ENCODE peak calls at places on chromosome X, in six cellular contexts. H is effector memory CD8-positive, alpha-beta T cell; P is stimulated activated CD4-positive, alpha-beta T cell treated with anti-CD3 and anti-CD28 coated beads, Interleukin-12 subunit alpha, Interleukin-12 subunit beta, amount 100 ng/mL, for 4 hours; V is GM13976; C is lower leg skin; R is cardiac muscle cell. U is an unnamed sample.

GRCh38 chrX:103356023-103356798 is at the start of gene TCEAL9:
- DNase-seq in H (no peak), P (no peak), V (no peak), C (no peak), R (peak; percentile 88), U (no peak)

GRCh38 chrX:152912121-152912520 is 14.3 kb downstream of the ZNF185 start:
- DNase-seq in H (no peak), P (no peak), V (no peak), C (no peak), R (peak; percentile 34), U (no peak)

GRCh38 chrX:9431281-9431680 is 33.6 kb upstream of the TBL1X start:
- DNase-seq in H (no peak), P (no peak), V (no peak), C (no peak), R (no peak), U (no peak)

GRCh38 chrX:131828482-131828881 is 194.6 kb upstream of the STK26 start:
- DNase-seq in H (no peak), P (no peak), V (no peak), C (no peak), R (peak; percentile 7), U (no peak)

GRCh38 chrX:126900937-126901336 is 81.4 kb downstream of the PRR32 start:
- DNase-seq in H (no peak), P (no peak), V (no peak), C (no peak), R (no peak), U (no peak)

GRCh38 chrX:8731579-8732395 is at the start of gene ANOS1:
- DNase-seq in H (no peak), P (no peak), V (no peak), C (no peak), R (peak; percentile 92), U (no peak)

GRCh38 chrX:47174846-47175587 is 18.6 kb upstream of the UBA1 start:
- DNase-seq in H (no peak), P (no peak), V (no peak), C (peak; percentile 61), R (no peak), U (no peak)

GRCh38 chrX:19709812-19710518 is 177.4 kb downstream of the SH3KBP1 start:
- DNase-seq in H (no peak), P (no peak), V (no peak), C (no peak), R (no peak), U (no peak)

GRCh38 chrX:30521440-30522182 is 56.0 kb downstream of the TASL start:
- DNase-seq in H (no peak), P (no peak), V (no peak), C (no peak), R (peak; percentile 13), U (no peak)

GRCh38 chrX:139112432-139112831 is 400.9 kb upstream of the FGF13 start:
- DNase-seq in H (no peak), P (no peak), V (no peak), C (no peak), R (no peak), U (no peak)

GRCh38 chrX:15816453-15816838 is 26.2 kb downstream of the ZRSR2 start:
- DNase-seq in H (no peak), P (no peak), V (no peak), C (no peak), R (no peak), U (no peak)

GRCh38 chrX:15310117-15310516 is 5.3 kb downstream of the ASB11 start:
- DNase-seq in H (no peak), P (no peak), V (no peak), C (no peak), R (peak; percentile 50), U (no peak)

GRCh38 chrX:43963726-43964125 is 9.5 kb downstream of the NDP start:
- DNase-seq in H (no peak), P (no peak), V (no peak), C (no peak), R (no peak), U (no peak)

GRCh38 chrX:153650959-153651358 is 4.0 kb downstream of the DUSP9 start:
- DNase-seq in H (no peak), P (no peak), V (no peak), C (no peak), R (no peak), U (no peak)

GRCh38 chrX:42615161-42615563 is 162.8 kb downstream of the PPP1R2C start:
- DNase-seq in H (no peak), P (no peak), V (no peak), C (no peak), R (no peak), U (peak; percentile 0)

GRCh38 chrX:118802857-118803256 is 20.8 kb upstream of the ZCCHC12 start:
- DNase-seq in H (no peak), P (no peak), V (no peak), C (no peak), R (no peak), U (no peak)

GRCh38 chrX:13028871-13029336 is 15.5 kb downstream of the FAM9C start:
- DNase-seq in H (no peak), P (no peak), V (no peak), C (no peak), R (no peak), U (no peak)

GRCh38 chrX:108537005-108537404 is 97.4 kb downstream of the COL4A5 start:
- DNase-seq in H (no peak), P (no peak), V (peak; percentile 15), C (no peak), R (peak; percentile 61), U (no peak)

GRCh38 chrX:72100824-72101351 is 30.8 kb downstream of the RTL5 start:
- DNase-seq in H (peak; percentile 72), P (peak; percentile 30), V (peak; percentile 60), C (peak; percentile 84), R (no peak), U (peak; percentile 59)

GRCh38 chrX:155048997-155049619 is 21.8 kb downstream of the CMC4 start:
- DNase-seq in H (peak; percentile 28), P (peak; percentile 8), V (no peak), C (no peak), R (peak; percentile 67), U (peak; percentile 5)

GRCh38 chrX:7088968-7089615 is 58.4 kb upstream of the STS start:
- DNase-seq in H (no peak), P (peak; percentile 9), V (no peak), C (no peak), R (peak; percentile 19), U (no peak)

GRCh38 chrX:54288277-54288676 is 69.6 kb downstream of the WNK3 start:
- DNase-seq in H (no peak), P (no peak), V (no peak), C (no peak), R (no peak), U (no peak)

GRCh38 chrX:3426552-3426951 is 80.1 kb upstream of the MXRA5 start:
- DNase-seq in H (no peak), P (no peak), V (no peak), C (no peak), R (no peak), U (no peak)

GRCh38 chrX:32530802-32531403 is 680.4 kb downstream of the DMD start:
- DNase-seq in H (no peak), P (no peak), V (no peak), C (no peak), R (peak; percentile 78), U (no peak)

GRCh38 chrX:21865436-21865835 is 9.6 kb downstream of the YY2 start:
- DNase-seq in H (no peak), P (no peak), V (no peak), C (no peak), R (no peak), U (no peak)

GRCh38 chrX:13373807-13374187 is 53.9 kb upstream of the ATXN3L start:
- DNase-seq in H (no peak), P (no peak), V (no peak), C (peak; percentile 15), R (no peak), U (no peak)

GRCh38 chrX:6325437-6325836 is 96.8 kb upstream of the NLGN4X start:
- DNase-seq in H (no peak), P (no peak), V (no peak), C (no peak), R (no peak), U (no peak)

GRCh38 chrX:129825746-129826505 is 17.8 kb downstream of the ZDHHC9 start:
- DNase-seq in H (no peak), P (no peak), V (no peak), C (no peak), R (no peak), U (no peak)

GRCh38 chrX:130347336-130347735 is 7.6 kb downstream of the SLC25A14 start:
- DNase-seq in H (no peak), P (no peak), V (no peak), C (no peak), R (no peak), U (no peak)

GRCh38 chrX:1165535-1166196 is 46.8 kb downstream of the CRLF2 start:
- DNase-seq in H (no peak), P (no peak), V (peak; percentile 34), C (peak; percentile 50), R (peak; percentile 38), U (peak; percentile 56)

GRCh38 chrX:77174680-77175336 is 272.4 kb upstream of the FGF16 start:
- DNase-seq in H (no peak), P (no peak), V (no peak), C (no peak), R (no peak), U (no peak)

GRCh38 chrX:49291615-49292337 is 11.7 kb upstream of the GAGE10 start:
- DNase-seq in H (peak; percentile 60), P (peak; percentile 66), V (peak; percentile 60), C (peak; percentile 84), R (peak; percentile 61), U (peak; percentile 40)

GRCh38 chrX:100895365-100896075 is 21.4 kb upstream of the NOX1 start:
- DNase-seq in H (no peak), P (no peak), V (peak; percentile 21), C (no peak), R (peak; percentile 28), U (peak; percentile 44)

GRCh38 chrX:135463937-135464336 is 42.2 kb downstream of the SMIM10L2A start:
- DNase-seq in H (peak; percentile 1), P (no peak), V (no peak), C (no peak), R (no peak), U (no peak)

GRCh38 chrX:150697641-150698040 is 4.4 kb downstream of the MTMR1 start:
- DNase-seq in H (no peak), P (no peak), V (no peak), C (no peak), R (no peak), U (no peak)

U was measured in CD8-positive, alpha-beta memory T cell.